ENCODE peak calls at places on chromosomes 7 and 10, in six cellular contexts. One of them, this sample, is unnamed.

GRCh38 chr10:88500656-88501055 is 82.5 kb downstream of the RNLS start:
- DNase-seq in endothelial cell of umbilical vein: no peak
- DNase-seq in K562: no peak
- DNase-seq in A549: no peak
- DNase-seq in HepG2: no peak
- DNase-seq in H1: no peak
- DNase-seq in this sample: no peak

GRCh38 chr10:113880236-113880635 is 25.8 kb downstream of the NHLRC2 start:
- DNase-seq in endothelial cell of umbilical vein: peak
- DNase-seq in K562: no peak
- DNase-seq in A549: no peak
- DNase-seq in HepG2: no peak
- DNase-seq in H1: no peak
- DNase-seq in this sample: no peak

GRCh38 chr10:12902135-12902572 is 99.4 kb downstream of the CCDC3 start:
- DNase-seq in endothelial cell of umbilical vein: peak
- DNase-seq in K562: peak
- DNase-seq in A549: peak
- DNase-seq in HepG2: peak
- DNase-seq in H1: peak
- DNase-seq in this sample: peak

GRCh38 chr10:104331208-104331838 is 6.9 kb downstream of the ITPRIP start:
- DNase-seq in endothelial cell of umbilical vein: peak
- DNase-seq in K562: no peak
- DNase-seq in A549: no peak
- DNase-seq in HepG2: peak
- DNase-seq in H1: no peak
- DNase-seq in this sample: no peak

GRCh38 chr10:88705951-88706350 is at the start of gene LIPK:
- DNase-seq in endothelial cell of umbilical vein: no peak
- DNase-seq in K562: no peak
- DNase-seq in A549: no peak
- DNase-seq in HepG2: no peak
- DNase-seq in H1: no peak
- DNase-seq in this sample: no peak

GRCh38 chr7:122561326-122561725 is 137.6 kb downstream of the RNF133 start:
- DNase-seq in endothelial cell of umbilical vein: no peak
- DNase-seq in K562: no peak
- DNase-seq in A549: no peak
- DNase-seq in HepG2: no peak
- DNase-seq in H1: no peak
- DNase-seq in this sample: no peak

GRCh38 chr7:131537581-131537980 is 18.8 kb downstream of the PODXL start:
- DNase-seq in endothelial cell of umbilical vein: no peak
- DNase-seq in K562: no peak
- DNase-seq in A549: no peak
- DNase-seq in HepG2: no peak
- DNase-seq in H1: no peak
- DNase-seq in this sample: no peak

GRCh38 chr7:131845573-131846337 is 289.3 kb upstream of the PODXL start:
- DNase-seq in endothelial cell of umbilical vein: no peak
- DNase-seq in K562: no peak
- DNase-seq in A549: no peak
- DNase-seq in HepG2: no peak
- DNase-seq in H1: no peak
- DNase-seq in this sample: no peak

GRCh38 chr10:99742701-99743100 is 10.7 kb downstream of the CUTC start:
- DNase-seq in endothelial cell of umbilical vein: no peak
- DNase-seq in K562: no peak
- DNase-seq in A549: no peak
- DNase-seq in HepG2: no peak
- DNase-seq in H1: no peak
- DNase-seq in this sample: no peak

GRCh38 chr10:70918851-70919530 is 30.6 kb upstream of the PCBD1 start:
- DNase-seq in endothelial cell of umbilical vein: no peak
- DNase-seq in K562: peak
- DNase-seq in A549: no peak
- DNase-seq in HepG2: no peak
- DNase-seq in H1: no peak
- DNase-seq in this sample: no peak

GRCh38 chr10:59289809-59290208 is 72.5 kb downstream of the FAM13C start:
- DNase-seq in endothelial cell of umbilical vein: no peak
- DNase-seq in K562: no peak
- DNase-seq in A549: no peak
- DNase-seq in HepG2: no peak
- DNase-seq in H1: no peak
- DNase-seq in this sample: no peak

GRCh38 chr10:48533951-48534720 is 70.7 kb downstream of the ARHGAP22 start:
- DNase-seq in endothelial cell of umbilical vein: no peak
- DNase-seq in K562: no peak
- DNase-seq in A549: no peak
- DNase-seq in HepG2: no peak
- DNase-seq in H1: no peak
- DNase-seq in this sample: peak

GRCh38 chr7:135690566-135690965 is 28.3 kb downstream of the STMP1 start:
- DNase-seq in endothelial cell of umbilical vein: peak
- DNase-seq in K562: no peak
- DNase-seq in A549: no peak
- DNase-seq in HepG2: no peak
- DNase-seq in H1: no peak
- DNase-seq in this sample: no peak

GRCh38 chr10:24465899-24466615 is 257.1 kb downstream of the KIAA1217 start:
- DNase-seq in endothelial cell of umbilical vein: no peak
- DNase-seq in K562: no peak
- DNase-seq in A549: peak
- DNase-seq in HepG2: peak
- DNase-seq in H1: no peak
- DNase-seq in this sample: no peak

GRCh38 chr10:22701132-22701851 is 13.1 kb downstream of the PIP4K2A start:
- DNase-seq in endothelial cell of umbilical vein: no peak
- DNase-seq in K562: no peak
- DNase-seq in A549: no peak
- DNase-seq in HepG2: no peak
- DNase-seq in H1: no peak
- DNase-seq in this sample: no peak

GRCh38 chr10:122112625-122113160 is 123.7 kb downstream of the TACC2 start:
- DNase-seq in endothelial cell of umbilical vein: peak
- DNase-seq in K562: peak
- DNase-seq in A549: peak
- DNase-seq in HepG2: peak
- DNase-seq in H1: peak
- DNase-seq in this sample: peak

GRCh38 chr10:49844775-49845561 is 82.8 kb upstream of the OGDHL start:
- DNase-seq in endothelial cell of umbilical vein: peak
- DNase-seq in K562: no peak
- DNase-seq in A549: peak
- DNase-seq in HepG2: peak
- DNase-seq in H1: no peak
- DNase-seq in this sample: no peak

GRCh38 chr10:24209421-24209770 is 458 bp downstream of the KIAA1217 start:
- DNase-seq in endothelial cell of umbilical vein: no peak
- DNase-seq in K562: no peak
- DNase-seq in A549: peak
- DNase-seq in HepG2: no peak
- DNase-seq in H1: no peak
- DNase-seq in this sample: no peak

GRCh38 chr7:97104719-97105129 is 12.8 kb upstream of the SDHAF3 start:
- DNase-seq in endothelial cell of umbilical vein: peak
- DNase-seq in K562: peak
- DNase-seq in A549: peak
- DNase-seq in HepG2: peak
- DNase-seq in H1: peak
- DNase-seq in this sample: peak
- TF ChIP-seq CTCF in endothelial cell of umbilical vein: peak
- TF ChIP-seq CTCF in K562: peak
- TF ChIP-seq CTCF in A549: peak
- TF ChIP-seq CTCF in HepG2: peak
- TF ChIP-seq CTCF in H1: peak
- TF ChIP-seq CTCF in this sample: peak

GRCh38 chr7:74479961-74480829 is 26.5 kb downstream of the GTF2IRD1 start:
- DNase-seq in endothelial cell of umbilical vein: peak
- DNase-seq in K562: no peak
- DNase-seq in A549: no peak
- DNase-seq in HepG2: peak
- DNase-seq in H1: peak
- DNase-seq in this sample: peak
- TF ChIP-seq JUN in endothelial cell of umbilical vein: no peak
- TF ChIP-seq JUN in K562: no peak
- TF ChIP-seq JUN in A549: no peak
- TF ChIP-seq JUN in HepG2: no peak
- TF ChIP-seq JUN in H1: no peak
- TF ChIP-seq JUN in this sample: no peak

GRCh38 chr10:98260752-98261151 is 7.2 kb downstream of the LOXL4 start:
- DNase-seq in endothelial cell of umbilical vein: no peak
- DNase-seq in K562: no peak
- DNase-seq in A549: no peak
- DNase-seq in HepG2: no peak
- DNase-seq in H1: no peak
- DNase-seq in this sample: no peak

GRCh38 chr10:98264378-98265065 is 3.5 kb downstream of the LOXL4 start:
- DNase-seq in endothelial cell of umbilical vein: no peak
- DNase-seq in K562: no peak
- DNase-seq in A549: no peak
- DNase-seq in HepG2: no peak
- DNase-seq in H1: no peak
- DNase-seq in this sample: no peak

GRCh38 chr10:98263088-98263487 is 4.9 kb downstream of the LOXL4 start:
- DNase-seq in endothelial cell of umbilical vein: no peak
- DNase-seq in K562: no peak
- DNase-seq in A549: no peak
- DNase-seq in HepG2: no peak
- DNase-seq in H1: no peak
- DNase-seq in this sample: no peak

GRCh38 chr10:98261436-98262277 is 6.3 kb downstream of the LOXL4 start:
- DNase-seq in endothelial cell of umbilical vein: no peak
- DNase-seq in K562: no peak
- DNase-seq in A549: no peak
- DNase-seq in HepG2: no peak
- DNase-seq in H1: no peak
- DNase-seq in this sample: no peak

GRCh38 chr10:98262571-98262970 is 5.4 kb downstream of the LOXL4 start:
- DNase-seq in endothelial cell of umbilical vein: peak
- DNase-seq in K562: peak
- DNase-seq in A549: no peak
- DNase-seq in HepG2: no peak
- DNase-seq in H1: peak
- DNase-seq in this sample: peak
- TF ChIP-seq CTCF in endothelial cell of umbilical vein: peak
- TF ChIP-seq CTCF in K562: no peak
- TF ChIP-seq CTCF in A549: peak
- TF ChIP-seq CTCF in HepG2: peak
- TF ChIP-seq CTCF in H1: peak
- TF ChIP-seq CTCF in this sample: peak

GRCh38 chr10:63642808-63643207 is 121.6 kb downstream of the REEP3 start:
- DNase-seq in endothelial cell of umbilical vein: no peak
- DNase-seq in K562: no peak
- DNase-seq in A549: no peak
- DNase-seq in HepG2: no peak
- DNase-seq in H1: no peak
- DNase-seq in this sample: no peak
- TF ChIP-seq JUN in endothelial cell of umbilical vein: no peak
- TF ChIP-seq JUN in K562: no peak
- TF ChIP-seq JUN in A549: no peak
- TF ChIP-seq JUN in HepG2: no peak
- TF ChIP-seq JUN in H1: no peak
- TF ChIP-seq JUN in this sample: no peak

GRCh38 chr7:84985073-84985784 is 201.6 kb downstream of the SEMA3D start:
- DNase-seq in endothelial cell of umbilical vein: peak
- DNase-seq in K562: no peak
- DNase-seq in A549: no peak
- DNase-seq in HepG2: no peak
- DNase-seq in H1: no peak
- DNase-seq in this sample: no peak
- TF ChIP-seq CTCF in endothelial cell of umbilical vein: no peak
- TF ChIP-seq CTCF in K562: no peak
- TF ChIP-seq CTCF in A549: peak
- TF ChIP-seq CTCF in HepG2: no peak
- TF ChIP-seq CTCF in H1: no peak
- TF ChIP-seq CTCF in this sample: no peak

This sample was measured in WTC11.